ENCODE peak calls at places on chromosome 20, in five cellular contexts. K is HS-5, E is adrenal gland, J is SK-MEL-5, Y is HepG2. P is an unnamed sample.
A peak's percentile ranks its signal among the peaks of the same experiment; 100 is the strongest.

GRCh38 chr20:40714916-40715315 is 25.9 kb upstream of the MAFB start:
- DNase-seq in J (no peak), Y (no peak), K (no peak), E (no peak), P (no peak)

GRCh38 chr20:35307666-35308653 is 15.7 kb upstream of the FAM83C start:
- DNase-seq in E (no peak), J (no peak), K (peak; percentile 88), Y (no peak), P (peak; percentile 85)

GRCh38 chr20:41161886-41162285 is 24.5 kb downstream of the PLCG1 start:
- DNase-seq in Y (no peak), E (no peak), J (no peak), K (no peak), P (no peak)

GRCh38 chr20:63021356-63022321 is 14.9 kb upstream of the BHLHE23 start:
- DNase-seq in E (no peak), Y (no peak), J (no peak), K (no peak), P (no peak)

GRCh38 chr20:32737371-32738223 is 5.7 kb downstream of the COMMD7 start:
- DNase-seq in Y (no peak), K (peak; percentile 68), J (peak; percentile 22), E (no peak), P (no peak)

GRCh38 chr20:56343861-56344381 is 14.9 kb upstream of the FAM210B start:
- DNase-seq in J (peak; percentile 71), E (peak; percentile 64), Y (no peak), K (no peak), P (peak; percentile 37)

GRCh38 chr20:8964944-8965562 is 103.8 kb upstream of the PLCB4 start:
- DNase-seq in K (no peak), E (no peak), Y (no peak), J (peak; percentile 16), P (peak; percentile 26)

GRCh38 chr20:6920991-6921613 is 153.6 kb downstream of the BMP2 start:
- DNase-seq in K (no peak), Y (no peak), E (no peak), J (no peak), P (no peak)

GRCh38 chr20:37969949-37970855 is 63.1 kb downstream of the TTI1 start:
- DNase-seq in Y (no peak), K (no peak), J (no peak), E (no peak), P (no peak)

GRCh38 chr20:19973920-19974620 is 43.1 kb upstream of the NAA20 start:
- DNase-seq in E (peak; percentile 82), J (no peak), K (no peak), Y (no peak), P (peak; percentile 76)

GRCh38 chr20:37355252-37356180 is 9.6 kb downstream of the SRC start:
- DNase-seq in Y (no peak), E (no peak), J (no peak), K (no peak), P (no peak)

GRCh38 chr20:408843-409696 is 971 bp downstream of the RBCK1 start:
- DNase-seq in K (no peak), E (no peak), Y (no peak), J (no peak), P (no peak)